ENCODE peak calls at places on chromosomes 12 and 14, in five cellular contexts. M is ascending aorta, B is fibroblast of mammary gland, L is RWPE1, C is stomach. Q is an unnamed sample.

GRCh38 chr12:124469193-124469888 is 98.1 kb downstream of the NCOR2 start:
- DNase-seq in M (no peak), B (peak; percentile 23), L (no peak), C (no peak), Q (no peak)

GRCh38 chr14:93926873-93927571 is at the start of gene FAM181A:
- DNase-seq in M (no peak), B (no peak), L (no peak), C (no peak), Q (no peak)

GRCh38 chr12:105470102-105470501 is 139.6 kb downstream of the C12orf75 start:
- DNase-seq in M (no peak), B (no peak), L (no peak), C (no peak), Q (no peak)

GRCh38 chr14:24343795-24344660 is 4.2 kb upstream of the RIPK3 start:
- DNase-seq in M (no peak), B (no peak), L (no peak), C (no peak), Q (no peak)

GRCh38 chr14:36217732-36218131 is 41.2 kb upstream of the PTCSC3 start:
- DNase-seq in M (no peak), B (peak; percentile 35), L (no peak), C (peak; percentile 45), Q (no peak)

GRCh38 chr12:95358111-95359083 is 115.6 kb upstream of the METAP2 start:
- DNase-seq in M (no peak), B (peak; percentile 11), L (no peak), C (no peak), Q (no peak)

GRCh38 chr14:65242732-65243134 is 140.4 kb upstream of the MAX start:
- DNase-seq in M (no peak), B (no peak), L (no peak), C (no peak), Q (no peak)

GRCh38 chr12:65918057-65918456 is 93.8 kb downstream of the HMGA2 start:
- DNase-seq in M (no peak), B (no peak), L (no peak), C (no peak), Q (no peak)

GRCh38 chr14:70908918-70909641 is 1.8 kb downstream of the PCNX1 start:
- DNase-seq in M (no peak), B (no peak), L (no peak), C (no peak), Q (no peak)

GRCh38 chr12:80551897-80552296 is 107.9 kb downstream of the PTPRQ start:
- DNase-seq in M (no peak), B (peak; percentile 98), L (peak; percentile 74), C (no peak), Q (peak; percentile 95)

GRCh38 chr12:96986883-96987523 is 79.9 kb downstream of the NEDD1 start:
- DNase-seq in M (no peak), B (peak; percentile 31), L (peak; percentile 29), C (no peak), Q (peak; percentile 7)

DNA sequence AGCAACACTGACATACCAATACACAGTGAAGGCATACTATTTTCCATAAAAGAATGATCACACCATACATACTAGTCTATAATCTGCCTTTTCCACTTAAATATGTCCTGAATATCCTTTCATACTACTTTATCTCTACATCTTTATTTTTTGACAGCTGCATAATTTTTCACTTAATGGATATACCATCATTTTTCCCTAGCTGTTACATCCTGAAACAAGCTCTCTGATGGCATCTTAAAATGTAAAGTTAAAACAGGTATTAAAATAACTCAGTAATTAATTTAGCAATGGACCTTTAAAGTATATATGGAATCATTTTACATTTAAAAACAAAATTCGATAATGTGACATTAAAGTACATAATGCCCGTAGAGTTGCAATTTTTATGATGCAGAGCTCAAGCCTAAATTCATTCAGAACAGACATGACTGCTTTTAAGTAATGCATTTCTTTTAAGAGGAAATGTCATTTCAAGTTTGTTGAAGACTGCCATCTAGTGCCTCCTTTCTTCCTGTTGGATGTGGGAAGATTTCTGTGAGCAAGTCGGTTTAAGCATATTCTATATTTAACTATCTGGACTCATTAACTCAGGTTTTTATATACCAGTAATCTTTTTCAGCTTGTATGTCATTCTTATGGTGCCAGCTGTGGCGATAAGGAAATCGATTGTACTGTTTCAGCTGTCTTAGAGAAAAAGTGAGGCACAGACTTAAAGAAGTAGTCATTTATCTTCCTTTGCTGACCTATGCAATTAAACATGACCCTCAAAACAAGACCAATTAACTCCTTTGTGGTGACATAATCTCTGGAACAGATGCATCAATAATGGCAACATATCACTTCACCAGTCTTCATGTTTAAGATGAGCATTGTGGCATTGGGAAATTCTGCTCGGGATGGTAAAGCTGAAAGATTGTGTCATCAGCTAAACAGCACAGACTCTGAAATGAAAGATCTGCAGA is 20.3 kb downstream of the PRICKLE1 start:
- DNase-seq in M (no peak), B (peak; percentile 74), L (peak; percentile 20), C (no peak), Q (peak; percentile 66)
- TF ChIP-seq CTCF in M (no peak), B (peak; percentile 61), L (peak; percentile 70), C (no peak), Q (peak; percentile 77)

GRCh38 chr12:9751204-9752144 is 9.2 kb downstream of the CD69 start:
- DNase-seq in M (no peak), B (peak; percentile 30), L (peak; percentile 7), C (no peak), Q (peak; percentile 34)
- TF ChIP-seq CTCF in M (no peak), B (peak; percentile 32), L (no peak), C (no peak), Q (peak; percentile 5)

DNA sequence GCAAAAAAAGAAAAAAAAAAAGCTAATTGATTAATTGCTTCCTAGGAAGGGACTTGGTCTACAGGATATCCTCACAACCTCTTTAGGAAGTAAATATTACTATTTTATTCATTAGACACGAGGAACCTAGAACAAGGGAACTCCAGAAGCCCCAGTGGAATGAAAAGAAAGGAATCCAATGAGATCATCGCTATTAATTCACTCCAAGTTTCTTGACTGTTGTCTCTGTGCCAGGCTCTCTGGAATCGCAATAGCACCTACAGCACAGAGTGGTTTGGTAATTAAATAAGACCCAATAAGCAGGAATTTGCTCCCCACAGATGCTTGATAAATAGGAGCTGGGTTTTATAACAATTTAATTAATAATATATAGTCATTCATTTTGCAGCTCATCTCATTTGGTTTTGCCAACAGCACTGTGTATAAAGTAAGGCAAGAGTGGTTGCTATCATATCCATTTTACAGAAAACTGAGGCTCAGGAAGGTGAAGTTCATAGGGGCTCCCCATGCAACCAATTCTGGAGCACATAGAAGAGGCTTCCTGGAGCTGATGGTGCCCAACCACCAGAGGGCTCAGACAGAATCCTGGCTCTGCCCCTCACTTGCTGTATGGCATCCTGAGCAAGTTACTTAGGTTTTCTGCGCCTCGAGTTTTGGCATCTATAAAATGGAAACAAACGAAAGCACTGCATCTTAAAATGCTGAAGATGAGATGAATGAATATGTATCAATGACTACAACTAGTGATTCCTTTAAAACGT is 420.2 kb downstream of the MED13L start:
- DNase-seq in M (no peak), B (no peak), L (no peak), C (no peak), Q (no peak)
- TF ChIP-seq CTCF in M (no peak), B (peak; percentile 15), L (no peak), C (no peak), Q (peak; percentile 46)

GRCh38 chr12:132562489-132563045 is 47.8 kb downstream of the LRCOL1 start:
- DNase-seq in M (no peak), B (no peak), L (no peak), C (no peak), Q (no peak)

GRCh38 chr12:132560421-132560830 is 50.0 kb downstream of the LRCOL1 start:
- DNase-seq in M (no peak), B (no peak), L (peak; percentile 60), C (peak; percentile 38), Q (no peak)

GRCh38 chr12:132559652-132560420 is 50.5 kb downstream of the LRCOL1 start:
- DNase-seq in M (no peak), B (peak; percentile 11), L (peak; percentile 81), C (peak; percentile 49), Q (peak; percentile 2)

GRCh38 chr12:132560831-132561783 is 49.3 kb downstream of the LRCOL1 start:
- DNase-seq in M (no peak), B (peak; percentile 40), L (peak; percentile 80), C (peak; percentile 54), Q (no peak)

GRCh38 chr12:132561784-132562156 is 48.6 kb downstream of the LRCOL1 start:
- DNase-seq in M (no peak), B (peak; percentile 13), L (peak; percentile 39), C (peak; percentile 36), Q (no peak)
- TF ChIP-seq CTCF in M (no peak), B (peak; percentile 37), L (no peak), C (no peak), Q (no peak)

DNA sequence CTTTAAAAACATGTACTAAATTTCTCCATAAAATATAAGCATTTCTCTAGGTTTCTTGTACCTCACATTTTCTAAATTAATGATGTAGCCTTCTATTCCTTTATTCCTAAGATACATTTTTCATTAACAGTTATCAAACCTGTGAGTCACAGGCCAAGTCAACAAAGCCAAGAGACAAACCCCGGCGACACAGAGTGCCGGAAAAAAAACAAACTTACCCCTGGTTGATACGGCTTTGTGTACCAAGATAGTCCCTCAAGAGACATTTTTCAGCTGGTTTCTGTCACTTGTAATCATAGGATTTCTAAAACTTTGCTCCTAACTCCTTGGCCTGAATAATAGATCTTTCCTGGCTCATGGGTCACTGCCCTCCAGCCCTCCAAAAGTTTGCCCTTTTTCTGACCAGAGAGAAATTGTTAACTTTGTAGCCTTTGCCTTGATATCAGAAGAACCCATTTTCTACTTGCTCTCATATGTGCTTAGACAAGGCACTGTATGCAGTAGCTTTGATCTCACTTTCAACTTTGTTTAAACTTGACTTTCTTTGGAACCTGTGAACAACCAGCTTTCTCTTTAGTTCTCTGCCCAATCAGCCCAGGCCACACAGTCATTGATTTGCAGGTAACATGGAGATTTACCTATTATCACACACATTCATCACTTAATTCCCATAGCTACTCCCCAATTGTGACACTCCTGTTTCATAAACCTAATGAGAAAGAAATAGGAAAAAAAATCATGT is 172.2 kb downstream of the PRKD1 start:
- DNase-seq in M (no peak), B (no peak), L (no peak), C (no peak), Q (no peak)
- TF ChIP-seq CTCF in M (no peak), B (no peak), L (no peak), C (no peak), Q (no peak)

GRCh38 chr12:46110220-46110700 is 119.9 kb upstream of the SCAF11 start:
- DNase-seq in M (no peak), B (no peak), L (no peak), C (peak; percentile 33), Q (no peak)

GRCh38 chr12:46111727-46112126 is 121.4 kb upstream of the SCAF11 start:
- DNase-seq in M (no peak), B (no peak), L (no peak), C (no peak), Q (no peak)

GRCh38 chr12:46112364-46112763 is 122.0 kb upstream of the SCAF11 start:
- DNase-seq in M (no peak), B (no peak), L (no peak), C (no peak), Q (no peak)

GRCh38 chr12:46109343-46110219 is 119.2 kb upstream of the SCAF11 start:
- DNase-seq in M (no peak), B (no peak), L (no peak), C (no peak), Q (no peak)

GRCh38 chr12:46110928-46111699 is 120.7 kb upstream of the SCAF11 start:
- DNase-seq in M (no peak), B (no peak), L (no peak), C (no peak), Q (no peak)
- TF ChIP-seq CTCF in M (no peak), B (peak; percentile 9), L (no peak), C (no peak), Q (peak; percentile 49)

GRCh38 chr14:56359245-56359644 is 220.4 kb upstream of the TMEM260 start:
- DNase-seq in M (no peak), B (no peak), L (no peak), C (no peak), Q (no peak)
- TF ChIP-seq CTCF in M (no peak), B (no peak), L (no peak), C (no peak), Q (no peak)